ENCODE peak calls at places on chromosomes 7 and 10, in nine cellular contexts. One of them, this sample, is unnamed.

GRCh38 chr10:13701157-13701919 is 114.6 kb downstream of the PRPF18 start:
- DNase-seq in stomach: no peak
- DNase-seq in cardiac muscle cell: no peak
- DNase-seq in fibroblast of lung: no peak
- DNase-seq in A549: no peak
- DNase-seq in tibial artery: peak
- DNase-seq in astrocyte: no peak
- DNase-seq in breast epithelium: no peak
- DNase-seq in heart left ventricle: no peak
- DNase-seq in this sample: no peak

GRCh38 chr7:32785365-32785764 is 106.2 kb downstream of the KBTBD2 start:
- DNase-seq in fibroblast of lung: no peak
- DNase-seq in stomach: no peak
- DNase-seq in cardiac muscle cell: no peak
- DNase-seq in heart left ventricle: peak
- DNase-seq in breast epithelium: no peak
- DNase-seq in astrocyte: no peak
- DNase-seq in A549: no peak
- DNase-seq in tibial artery: no peak
- DNase-seq in this sample: no peak

GRCh38 chr7:140060788-140061606 is 1.8 kb downstream of the PARP12 start:
- DNase-seq in A549: no peak
- DNase-seq in cardiac muscle cell: no peak
- DNase-seq in tibial artery: no peak
- DNase-seq in fibroblast of lung: peak
- DNase-seq in stomach: peak
- DNase-seq in breast epithelium: no peak
- DNase-seq in astrocyte: peak
- DNase-seq in heart left ventricle: peak
- DNase-seq in this sample: peak

GRCh38 chr7:151756076-151756731 is 120.7 kb downstream of the PRKAG2 start:
- DNase-seq in tibial artery: no peak
- DNase-seq in breast epithelium: no peak
- DNase-seq in astrocyte: peak
- DNase-seq in A549: no peak
- DNase-seq in cardiac muscle cell: no peak
- DNase-seq in fibroblast of lung: peak
- DNase-seq in stomach: no peak
- DNase-seq in heart left ventricle: no peak
- DNase-seq in this sample: no peak

GRCh38 chr10:83983578-83984255 is 155.6 kb upstream of the GHITM start:
- DNase-seq in stomach: no peak
- DNase-seq in cardiac muscle cell: no peak
- DNase-seq in breast epithelium: no peak
- DNase-seq in fibroblast of lung: no peak
- DNase-seq in astrocyte: peak
- DNase-seq in tibial artery: no peak
- DNase-seq in heart left ventricle: no peak
- DNase-seq in A549: peak
- DNase-seq in this sample: no peak

GRCh38 chr7:11819947-11820346 is 12.1 kb downstream of the THSD7A start:
- DNase-seq in tibial artery: no peak
- DNase-seq in heart left ventricle: no peak
- DNase-seq in stomach: no peak
- DNase-seq in astrocyte: no peak
- DNase-seq in A549: no peak
- DNase-seq in breast epithelium: no peak
- DNase-seq in cardiac muscle cell: no peak
- DNase-seq in fibroblast of lung: no peak
- DNase-seq in this sample: no peak

GRCh38 chr7:47293884-47294568 is 287.9 kb downstream of the TNS3 start:
- DNase-seq in tibial artery: no peak
- DNase-seq in cardiac muscle cell: no peak
- DNase-seq in heart left ventricle: peak
- DNase-seq in stomach: no peak
- DNase-seq in A549: no peak
- DNase-seq in breast epithelium: no peak
- DNase-seq in fibroblast of lung: peak
- DNase-seq in astrocyte: no peak
- DNase-seq in this sample: peak

GRCh38 chr10:93993782-93994668 is at the start of gene PLCE1:
- DNase-seq in breast epithelium: no peak
- DNase-seq in cardiac muscle cell: peak
- DNase-seq in A549: peak
- DNase-seq in astrocyte: no peak
- DNase-seq in fibroblast of lung: peak
- DNase-seq in stomach: peak
- DNase-seq in tibial artery: peak
- DNase-seq in heart left ventricle: peak
- DNase-seq in this sample: peak

GRCh38 chr7:29764227-29764626 is 42.1 kb upstream of the WIPF3 start:
- DNase-seq in breast epithelium: no peak
- DNase-seq in stomach: peak
- DNase-seq in astrocyte: no peak
- DNase-seq in cardiac muscle cell: peak
- DNase-seq in tibial artery: no peak
- DNase-seq in A549: no peak
- DNase-seq in fibroblast of lung: no peak
- DNase-seq in heart left ventricle: no peak
- DNase-seq in this sample: no peak

GRCh38 chr7:28685291-28685659 is 272.9 kb downstream of the TRIL start:
- DNase-seq in tibial artery: peak
- DNase-seq in cardiac muscle cell: no peak
- DNase-seq in astrocyte: no peak
- DNase-seq in stomach: no peak
- DNase-seq in breast epithelium: peak
- DNase-seq in fibroblast of lung: no peak
- DNase-seq in heart left ventricle: peak
- DNase-seq in A549: no peak
- DNase-seq in this sample: peak

GRCh38 chr10:89655722-89656121 is 10.7 kb upstream of the PANK1 start:
- DNase-seq in stomach: no peak
- DNase-seq in cardiac muscle cell: no peak
- DNase-seq in astrocyte: no peak
- DNase-seq in breast epithelium: no peak
- DNase-seq in fibroblast of lung: no peak
- DNase-seq in A549: no peak
- DNase-seq in tibial artery: no peak
- DNase-seq in heart left ventricle: no peak
- DNase-seq in this sample: no peak

GRCh38 chr10:103829838-103830465 is 25.4 kb downstream of the SH3PXD2A start:
- DNase-seq in astrocyte: no peak
- DNase-seq in breast epithelium: no peak
- DNase-seq in cardiac muscle cell: no peak
- DNase-seq in tibial artery: no peak
- DNase-seq in A549: no peak
- DNase-seq in stomach: no peak
- DNase-seq in fibroblast of lung: no peak
- DNase-seq in heart left ventricle: no peak
- DNase-seq in this sample: no peak

GRCh38 chr7:2249744-2250323 is 7.8 kb downstream of the NUDT1 start:
- DNase-seq in heart left ventricle: no peak
- DNase-seq in astrocyte: no peak
- DNase-seq in A549: no peak
- DNase-seq in tibial artery: no peak
- DNase-seq in fibroblast of lung: no peak
- DNase-seq in breast epithelium: no peak
- DNase-seq in stomach: no peak
- DNase-seq in cardiac muscle cell: no peak
- DNase-seq in this sample: no peak
- H3K4me3 ChIP-seq in heart left ventricle: no peak
- H3K4me3 ChIP-seq in astrocyte: no peak
- H3K4me3 ChIP-seq in A549: no peak
- H3K4me3 ChIP-seq in tibial artery: no peak
- H3K4me3 ChIP-seq in fibroblast of lung: no peak
- H3K4me3 ChIP-seq in breast epithelium: no peak
- H3K4me3 ChIP-seq in stomach: no peak
- H3K4me3 ChIP-seq in cardiac muscle cell: no peak
- H3K4me3 ChIP-seq in this sample: no peak

GRCh38 chr10:11331178-11331577 is 280.3 kb downstream of the USP6NL start:
- DNase-seq in astrocyte: no peak
- DNase-seq in stomach: no peak
- DNase-seq in tibial artery: no peak
- DNase-seq in cardiac muscle cell: no peak
- DNase-seq in breast epithelium: no peak
- DNase-seq in fibroblast of lung: no peak
- DNase-seq in A549: no peak
- DNase-seq in heart left ventricle: no peak
- DNase-seq in this sample: no peak
- H3K27ac ChIP-seq in astrocyte: peak
- H3K27ac ChIP-seq in stomach: no peak
- H3K27ac ChIP-seq in tibial artery: peak
- H3K27ac ChIP-seq in cardiac muscle cell: no peak
- H3K27ac ChIP-seq in breast epithelium: no peak
- H3K27ac ChIP-seq in fibroblast of lung: no peak
- H3K27ac ChIP-seq in A549: no peak
- H3K27ac ChIP-seq in heart left ventricle: peak
- H3K27ac ChIP-seq in this sample: no peak

DNA sequence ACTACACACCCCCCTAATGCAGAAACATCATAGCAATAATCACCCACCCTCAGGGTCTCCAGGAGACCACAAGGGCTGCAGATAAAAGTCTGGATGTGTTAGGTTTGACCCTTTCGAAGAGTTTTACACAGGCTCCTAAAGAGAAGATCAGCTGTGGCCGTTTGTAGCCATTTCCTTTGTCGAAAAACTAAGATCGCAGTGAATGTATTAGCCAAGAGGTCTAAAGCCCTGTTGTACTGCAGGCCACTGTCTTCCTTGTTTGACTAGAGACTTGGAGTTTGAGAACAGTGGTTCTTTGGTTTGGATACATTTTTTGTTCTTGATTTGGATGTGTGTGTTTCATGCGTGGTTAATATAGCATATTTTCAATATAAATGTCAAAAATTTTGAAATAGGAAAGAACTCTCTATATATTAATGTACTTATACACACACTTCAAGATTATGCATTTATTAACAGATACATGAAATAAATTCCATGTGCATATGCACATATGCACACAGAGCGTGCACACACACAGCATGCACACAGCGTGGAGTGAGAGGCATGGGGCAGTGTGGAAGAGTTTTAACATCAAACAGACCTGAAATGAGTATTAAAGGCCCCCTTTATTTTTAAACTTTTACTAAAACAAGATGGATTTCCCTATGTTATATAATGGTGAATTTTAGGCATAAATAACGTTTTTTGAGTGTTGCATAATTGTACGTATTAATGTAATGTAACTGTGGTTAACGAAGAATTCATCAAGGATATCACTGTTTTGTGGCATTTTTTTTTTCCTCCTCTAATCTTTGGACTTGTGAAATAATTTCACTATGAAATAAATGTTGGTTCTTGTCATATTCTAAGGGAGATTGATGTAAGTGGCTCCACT is 2.2 kb downstream of the IKZF1 start:
- DNase-seq in heart left ventricle: no peak
- DNase-seq in A549: no peak
- DNase-seq in fibroblast of lung: no peak
- DNase-seq in breast epithelium: no peak
- DNase-seq in stomach: no peak
- DNase-seq in cardiac muscle cell: no peak
- DNase-seq in tibial artery: no peak
- DNase-seq in astrocyte: no peak
- DNase-seq in this sample: no peak
- H3K4me3 ChIP-seq in heart left ventricle: no peak
- H3K4me3 ChIP-seq in A549: no peak
- H3K4me3 ChIP-seq in fibroblast of lung: no peak
- H3K4me3 ChIP-seq in breast epithelium: peak
- H3K4me3 ChIP-seq in stomach: no peak
- H3K4me3 ChIP-seq in cardiac muscle cell: no peak
- H3K4me3 ChIP-seq in tibial artery: no peak
- H3K4me3 ChIP-seq in astrocyte: no peak
- H3K4me3 ChIP-seq in this sample: peak

GRCh38 chr7:74003609-74004008 is 24.4 kb upstream of the ELN start:
- DNase-seq in fibroblast of lung: no peak
- DNase-seq in A549: no peak
- DNase-seq in stomach: no peak
- DNase-seq in cardiac muscle cell: no peak
- DNase-seq in heart left ventricle: no peak
- DNase-seq in tibial artery: no peak
- DNase-seq in breast epithelium: no peak
- DNase-seq in astrocyte: no peak
- DNase-seq in this sample: no peak
- H3K27ac ChIP-seq in fibroblast of lung: no peak
- H3K27ac ChIP-seq in A549: peak
- H3K27ac ChIP-seq in stomach: peak
- H3K27ac ChIP-seq in cardiac muscle cell: no peak
- H3K27ac ChIP-seq in heart left ventricle: no peak
- H3K27ac ChIP-seq in tibial artery: peak
- H3K27ac ChIP-seq in breast epithelium: no peak
- H3K27ac ChIP-seq in astrocyte: no peak
- H3K27ac ChIP-seq in this sample: no peak

GRCh38 chr7:150595361-150595760 is 28.2 kb downstream of the GIMAP4 start:
- DNase-seq in breast epithelium: no peak
- DNase-seq in tibial artery: no peak
- DNase-seq in fibroblast of lung: no peak
- DNase-seq in astrocyte: no peak
- DNase-seq in A549: no peak
- DNase-seq in cardiac muscle cell: no peak
- DNase-seq in stomach: no peak
- DNase-seq in heart left ventricle: no peak
- DNase-seq in this sample: no peak

GRCh38 chr7:150594817-150595216 is 27.6 kb downstream of the GIMAP4 start:
- DNase-seq in heart left ventricle: no peak
- DNase-seq in cardiac muscle cell: no peak
- DNase-seq in fibroblast of lung: no peak
- DNase-seq in tibial artery: no peak
- DNase-seq in breast epithelium: no peak
- DNase-seq in astrocyte: no peak
- DNase-seq in A549: no peak
- DNase-seq in stomach: no peak
- DNase-seq in this sample: no peak
- H3K4me3 ChIP-seq in heart left ventricle: no peak
- H3K4me3 ChIP-seq in cardiac muscle cell: no peak
- H3K4me3 ChIP-seq in fibroblast of lung: no peak
- H3K4me3 ChIP-seq in tibial artery: no peak
- H3K4me3 ChIP-seq in breast epithelium: no peak
- H3K4me3 ChIP-seq in astrocyte: no peak
- H3K4me3 ChIP-seq in A549: no peak
- H3K4me3 ChIP-seq in stomach: no peak
- H3K4me3 ChIP-seq in this sample: no peak

GRCh38 chr10:72106896-72107295 is 18.5 kb upstream of the SPOCK2 start:
- DNase-seq in stomach: no peak
- DNase-seq in fibroblast of lung: no peak
- DNase-seq in cardiac muscle cell: no peak
- DNase-seq in tibial artery: no peak
- DNase-seq in A549: no peak
- DNase-seq in heart left ventricle: no peak
- DNase-seq in astrocyte: no peak
- DNase-seq in breast epithelium: no peak
- DNase-seq in this sample: no peak
- H3K27ac ChIP-seq in stomach: no peak
- H3K27ac ChIP-seq in fibroblast of lung: no peak
- H3K27ac ChIP-seq in cardiac muscle cell: no peak
- H3K27ac ChIP-seq in tibial artery: no peak
- H3K27ac ChIP-seq in A549: no peak
- H3K27ac ChIP-seq in heart left ventricle: no peak
- H3K27ac ChIP-seq in astrocyte: no peak
- H3K27ac ChIP-seq in breast epithelium: no peak
- H3K27ac ChIP-seq in this sample: no peak

This sample was measured in sigmoid colon.